ENCODE peak calls at places on chromosomes 2 and 18, in eight cellular contexts. D is K562, Q is prostate gland, Y is SK-N-SH, R is HCT116, Z is sigmoid colon, E is HL-60, W is spleen. X is an unnamed sample.
A peak's percentile ranks its signal among the peaks of the same experiment; 100 is the strongest.

GRCh38 chr2:23595021-23595420 is 210.0 kb downstream of the KLHL29 start:
- DNase-seq in D (no peak), Q (no peak), Y (no peak), R (no peak), Z (no peak), E (no peak), W (peak; percentile 22), X (no peak)

GRCh38 chr2:173399229-173399628 is 44.6 kb downstream of the CDCA7 start:
- DNase-seq in D (no peak), Q (no peak), Y (no peak), R (no peak), Z (no peak), E (no peak), W (no peak), X (no peak)

GRCh38 chr18:48667276-48668254 is 128.7 kb downstream of the CTIF start:
- DNase-seq in D (no peak), Q (no peak), Y (peak; percentile 76), R (no peak), Z (no peak), E (no peak), W (no peak), X (no peak)

GRCh38 chr2:149561309-149561926 is 26.2 kb downstream of the MMADHC start:
- DNase-seq in D (peak; percentile 56), Q (peak; percentile 28), Y (peak; percentile 23), R (no peak), Z (no peak), E (no peak), W (no peak), X (no peak)

GRCh38 chr2:7766302-7766701 is 849.1 kb downstream of the RNF144A start:
- DNase-seq in D (no peak), Q (no peak), Y (no peak), R (no peak), Z (no peak), E (no peak), W (no peak), X (no peak)

GRCh38 chr18:68847219-68847860 is 49.5 kb downstream of the CCDC102B start:
- DNase-seq in D (peak; percentile 1), Q (no peak), Y (no peak), R (peak; percentile 19), Z (no peak), E (no peak), W (no peak), X (no peak)

GRCh38 chr2:20514596-20515269 is 67.9 kb downstream of the RHOB start:
- DNase-seq in D (no peak), Q (no peak), Y (no peak), R (peak; percentile 64), Z (peak; percentile 75), E (no peak), W (peak; percentile 43), X (no peak)

GRCh38 chr2:218418717-218419458 is at the start of gene VIL1:
- DNase-seq in D (no peak), Q (no peak), Y (no peak), R (no peak), Z (no peak), E (no peak), W (no peak), X (no peak)

GRCh38 chr2:180000434-180000833 is 6.7 kb downstream of the CWC22 start:
- DNase-seq in D (peak; percentile 34), Q (no peak), Y (no peak), R (no peak), Z (no peak), E (no peak), W (no peak), X (no peak)

GRCh38 chr18:21369146-21369545 is 127.1 kb downstream of the GREB1L start:
- DNase-seq in D (no peak), Q (no peak), Y (no peak), R (no peak), Z (no peak), E (no peak), W (no peak), X (no peak)

GRCh38 chr18:73793386-73793785 is 354.2 kb downstream of the FBXO15 start:
- DNase-seq in D (no peak), Q (no peak), Y (no peak), R (no peak), Z (no peak), E (no peak), W (no peak), X (no peak)

GRCh38 chr2:120526047-120526562 is 180.2 kb downstream of the INHBB start:
- DNase-seq in D (no peak), Q (no peak), Y (no peak), R (no peak), Z (no peak), E (no peak), W (peak; percentile 62), X (no peak)

GRCh38 chr2:148459300-148459891 is 185.2 kb upstream of the EPC2 start:
- DNase-seq in D (no peak), Q (no peak), Y (no peak), R (no peak), Z (no peak), E (no peak), W (no peak), X (no peak)

GRCh38 chr2:42868874-42869273 is 76.5 kb upstream of the HAAO start:
- DNase-seq in D (no peak), Q (no peak), Y (no peak), R (no peak), Z (no peak), E (no peak), W (no peak), X (no peak)

GRCh38 chr18:34493099-34493544 is 217.0 kb upstream of the DTNA start:
- DNase-seq in D (no peak), Q (peak; percentile 10), Y (peak; percentile 87), R (no peak), Z (peak; percentile 84), E (peak; percentile 86), W (peak; percentile 79), X (peak; percentile 42)

GRCh38 chr2:95389256-95390119 is 13.0 kb upstream of the FAHD2A start:
- DNase-seq in D (peak; percentile 72), Q (no peak), Y (peak; percentile 86), R (peak; percentile 18), Z (peak; percentile 81), E (peak; percentile 10), W (peak; percentile 78), X (peak; percentile 93)

DNA sequence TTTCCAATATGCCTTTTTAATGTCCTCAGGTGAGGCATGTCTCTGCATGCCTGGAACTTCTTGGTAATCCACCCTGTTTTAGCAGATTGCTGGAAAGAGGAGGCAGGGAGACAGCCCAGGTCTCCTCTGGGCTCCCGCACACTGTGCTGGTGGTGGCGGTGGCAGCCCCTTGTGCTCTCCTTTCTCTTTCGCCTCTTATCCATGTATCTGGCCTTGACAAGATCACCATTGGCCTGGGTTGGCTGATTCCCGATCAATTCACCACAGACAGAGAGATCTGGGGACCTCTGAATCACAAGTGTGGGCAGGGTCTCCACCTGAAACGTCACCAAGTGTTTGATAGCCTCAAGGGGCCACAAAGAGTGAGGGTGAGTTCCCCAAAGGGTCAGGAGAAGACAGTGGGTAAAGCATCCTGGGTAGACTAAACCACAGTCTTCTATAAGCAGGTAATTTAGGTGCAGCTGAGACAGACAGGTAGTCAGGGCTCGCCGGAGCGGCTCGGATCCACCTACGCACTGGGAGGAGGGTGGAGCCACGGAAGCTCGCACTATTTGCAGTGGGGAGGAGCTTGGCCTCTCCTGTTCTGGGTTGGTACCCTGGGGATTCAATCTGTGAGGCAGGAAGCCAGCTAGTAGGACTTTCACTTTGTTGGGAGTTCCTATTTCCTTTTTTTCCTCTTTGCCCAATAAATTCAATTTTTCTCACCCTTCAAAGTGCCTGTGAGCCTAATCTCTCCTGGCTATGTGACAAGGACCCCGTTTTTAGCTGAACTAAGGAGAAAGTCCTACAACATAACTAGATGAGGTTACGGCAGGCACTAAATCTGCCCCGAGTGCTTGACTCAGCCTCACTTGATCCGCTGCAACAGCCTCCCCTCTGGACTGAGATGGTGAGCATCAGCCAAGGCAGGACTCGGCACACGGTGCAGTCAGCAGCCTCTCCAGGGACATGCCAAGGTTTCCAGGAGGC is 57.6 kb downstream of the SLC4A3 start:
- DNase-seq in D (peak; percentile 73), Q (peak; percentile 89), Y (no peak), R (peak; percentile 90), Z (peak; percentile 83), E (no peak), W (peak; percentile 84), X (peak; percentile 83)
- TF ChIP-seq POLR2AphosphoS5 in D (peak; percentile 61), Q (peak; percentile 84), Y (peak; percentile 45), R (peak; percentile 99), Z (no peak), E (no peak), W (no peak), X (no peak)

GRCh38 chr2:12897181-12897580 is 180.4 kb downstream of the TRIB2 start:
- DNase-seq in D (no peak), Q (no peak), Y (no peak), R (no peak), Z (no peak), E (no peak), W (no peak), X (no peak)

GRCh38 chr2:12895017-12895416 is 178.3 kb downstream of the TRIB2 start:
- DNase-seq in D (no peak), Q (no peak), Y (no peak), R (no peak), Z (no peak), E (peak; percentile 20), W (no peak), X (no peak)

GRCh38 chr2:12890481-12890980 is 173.8 kb downstream of the TRIB2 start:
- DNase-seq in D (no peak), Q (no peak), Y (no peak), R (no peak), Z (no peak), E (no peak), W (no peak), X (no peak)

DNA sequence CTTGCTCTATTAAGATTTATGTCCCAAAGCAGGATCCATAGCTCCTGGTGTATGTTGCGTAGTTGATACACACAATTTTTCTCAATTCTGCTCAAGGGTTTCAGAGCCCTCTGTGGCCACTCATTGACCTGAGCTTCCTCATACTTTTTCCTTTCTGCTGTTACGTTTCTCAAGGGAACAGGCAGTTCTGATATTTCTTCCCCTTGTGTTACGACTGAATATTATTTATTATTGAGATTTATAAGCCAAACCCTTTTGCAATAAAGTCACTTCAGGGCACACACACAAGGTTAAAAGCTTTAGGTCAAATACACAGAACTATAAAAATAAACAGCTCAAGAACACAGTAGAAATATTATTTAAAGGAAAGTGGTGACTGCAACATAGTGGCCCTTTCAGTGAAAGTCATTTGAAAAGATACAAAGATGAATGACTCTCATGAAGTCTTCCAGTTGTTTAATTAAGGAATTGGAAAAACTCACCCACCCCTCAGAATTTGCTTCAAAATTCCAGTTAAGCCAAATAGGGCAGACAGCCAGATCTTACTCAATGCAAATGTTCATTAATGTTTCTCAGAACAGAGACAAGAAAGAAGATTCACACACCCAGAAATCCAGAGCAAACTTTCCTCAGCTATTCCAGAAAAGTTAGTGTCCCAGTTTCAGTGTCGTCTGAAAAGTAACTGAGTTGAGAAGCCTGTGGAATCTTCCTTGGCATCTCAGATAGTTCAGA is 179.7 kb downstream of the TRIB2 start:
- DNase-seq in D (no peak), Q (no peak), Y (no peak), R (no peak), Z (no peak), E (no peak), W (no peak), X (no peak)
- H3K27me3 ChIP-seq in D (no peaks in the 10 kb centered on the region), Q (no peaks in the 10 kb centered on the region), Y (no peaks in the 10 kb centered on the region), R (no peaks in the 10 kb centered on the region), Z (no peaks in the 10 kb centered on the region), E (no peaks in the 10 kb centered on the region), W (no peaks in the 10 kb centered on the region), X (no peaks in the 10 kb centered on the region)

GRCh38 chr2:136375017-136375901 is 257.3 kb upstream of the CXCR4 start:
- DNase-seq in D (no peak), Q (no peak), Y (no peak), R (no peak), Z (no peak), E (no peak), W (no peak), X (no peak)
- H3K4me3 ChIP-seq in D (no peak overlapping the region), Q (no peak overlapping the region), Y (no peak overlapping the region), R (no peak overlapping the region), Z (no peak overlapping the region), E (no peak overlapping the region), W (no peak overlapping the region), X (no peak overlapping the region)

GRCh38 chr2:100736121-100736915 is 83.6 kb upstream of the NPAS2 start:
- DNase-seq in D (no peak), Q (no peak), Y (no peak), R (no peak), Z (no peak), E (no peak), W (no peak), X (no peak)
- TF ChIP-seq POLR2AphosphoS5 in D (no peak), Q (no peak), Y (no peak), R (no peak), Z (no peak), E (no peak), W (no peak), X (no peak)

X was measured in upper lobe of left lung.